ENCODE peak calls at places on chromosomes 12 and 14, in four cellular contexts. C is upper lobe of right lung; E is M059J; A is activated CD8-positive, alpha-beta memory T cell treated with anti-CD3 and anti-CD28 coated beads for 24 hours. Y is an unnamed sample.

GRCh38 chr12:40099423-40099853 is 6.4 kb downstream of the SLC2A13 start:
- DNase-seq in E (no peak), A (no peak), C (no peak), Y (no peak)

GRCh38 chr12:29153231-29153630 is 4.2 kb downstream of the FAR2 start:
- DNase-seq in A (no peak), C (no peak), E (no peak), Y (no peak)

GRCh38 chr12:121668750-121669524 is 517 bp downstream of the MORN3 start:
- DNase-seq in C (no peak), A (peak), E (peak), Y (no peak)

GRCh38 chr12:6627598-6627997 is 8.2 kb downstream of the LPAR5 start:
- DNase-seq in C (no peak), A (no peak), E (no peak), Y (no peak)

GRCh38 chr14:62209287-62209899 is 447.2 kb downstream of the SNAPC1 start:
- DNase-seq in C (no peak), E (peak), A (no peak), Y (no peak)

GRCh38 chr14:96090441-96091148 is 51.4 kb downstream of the C14orf132 start:
- DNase-seq in E (peak), A (no peak), C (no peak), Y (peak)

GRCh38 chr12:48995061-48995879 is 3.9 kb downstream of the DDN start:
- DNase-seq in A (peak), E (peak), C (peak), Y (peak)

GRCh38 chr12:46661161-46661845 is 164.5 kb downstream of the SLC38A4 start:
- DNase-seq in C (no peak), E (peak), A (no peak), Y (no peak)

GRCh38 chr12:113396828-113397496 is 6.7 kb downstream of the SDS start:
- DNase-seq in E (no peak), A (no peak), C (no peak), Y (no peak)

GRCh38 chr14:99573000-99573330 is 31.0 kb downstream of the CCDC85C start:
- DNase-seq in A (no peak), C (no peak), E (no peak), Y (no peak)

GRCh38 chr14:35578135-35578534 is 44.2 kb downstream of the INSM2 start:
- DNase-seq in A (no peak), C (no peak), E (no peak), Y (no peak)

GRCh38 chr14:34714320-34715107 is at the start of gene CFL2:
- DNase-seq in C (peak), E (peak), A (peak), Y (peak)

GRCh38 chr12:981176-981828 is 9.7 kb upstream of the ERC1 start:
- DNase-seq in C (no peak), E (peak), A (no peak), Y (no peak)

GRCh38 chr12:92041742-92042141 is 103.9 kb downstream of the BTG1 start:
- DNase-seq in C (no peak), E (peak), A (no peak), Y (no peak)

GRCh38 chr14:22438742-22439141 is 150.3 kb downstream of the DAD1 start:
- DNase-seq in A (no peak), E (no peak), C (no peak), Y (no peak)

GRCh38 chr12:52871291-52871961 is 22.6 kb upstream of the KRT78 start:
- DNase-seq in E (peak), A (no peak), C (no peak), Y (peak)

GRCh38 chr14:73455294-73455693 is 3.1 kb downstream of the NUMB start:
- DNase-seq in A (no peak), C (no peak), E (no peak), Y (no peak)

GRCh38 chr12:93315907-93316622 is 61.7 kb upstream of the NUDT4 start:
- DNase-seq in C (no peak), E (no peak), A (no peak), Y (no peak)

GRCh38 chr14:31096255-31096654 is 70.1 kb upstream of the STRN3 start:
- DNase-seq in E (no peak), A (no peak), C (no peak), Y (no peak)

GRCh38 chr12:94690199-94690695 is 39.9 kb upstream of the TMCC3 start:
- DNase-seq in A (no peak), C (no peak), E (no peak), Y (no peak)

GRCh38 chr14:75905505-75905904 is 76.3 kb downstream of the TGFB3 start:
- DNase-seq in A (no peak), E (peak), C (no peak), Y (peak)

GRCh38 chr12:57008113-57008687 is 1.9 kb upstream of the ZBTB39 start:
- DNase-seq in A (no peak), E (peak), C (no peak), Y (peak)

GRCh38 chr14:26897186-26897585 is 299.4 kb upstream of the NOVA1 start:
- DNase-seq in A (no peak), E (no peak), C (no peak), Y (no peak)

GRCh38 chr12:47165934-47166333 is 86.2 kb upstream of the AMIGO2 start:
- DNase-seq in E (no peak), C (no peak), A (no peak), Y (no peak)

GRCh38 chr12:12992418-12993175 is 7.5 kb downstream of the HEBP1 start:
- DNase-seq in C (peak), A (no peak), E (peak), Y (no peak)

Y was measured in sciatic nerve.